ENCODE peak calls at places on chromosomes 1 and 21, in ten cellular contexts. One of them, this sample, is unnamed.
A peak's percentile ranks its signal among the peaks of the same experiment; 100 is the strongest.

GRCh38 chr1:116194592-116194991 is 83.4 kb downstream of the MAB21L3 start:
- DNase-seq in amygdala: no peak
- DNase-seq in left cardiac atrium: no peak
- DNase-seq in heart right ventricle: no peak
- DNase-seq in H9: no peak
- DNase-seq in NB4: no peak
- DNase-seq in T-helper 9 cell: no peak
- DNase-seq in NCI-H460: no peak
- DNase-seq in iris pigment epithelial cell: no peak
- DNase-seq in stimulated activated CD8-positive, alpha-beta memory T cell treated with anti-CD3 and anti-CD28 coated beads, Interleukin-15, amount 100 ng/mL, for 4 hours: no peak
- DNase-seq in this sample: no peak

GRCh38 chr1:26959270-26959669 is 998 bp downstream of the KDF1 start:
- DNase-seq in left cardiac atrium: no peak
- DNase-seq in heart right ventricle: no peak
- DNase-seq in NCI-H460: no peak
- DNase-seq in H9: no peak
- DNase-seq in amygdala: no peak
- DNase-seq in T-helper 9 cell: no peak
- DNase-seq in stimulated activated CD8-positive, alpha-beta memory T cell treated with anti-CD3 and anti-CD28 coated beads, Interleukin-15, amount 100 ng/mL, for 4 hours: no peak
- DNase-seq in NB4: no peak
- DNase-seq in iris pigment epithelial cell: no peak
- DNase-seq in this sample: no peak

GRCh38 chr1:239361403-239361802 is 25.0 kb upstream of the CHRM3 start:
- DNase-seq in iris pigment epithelial cell: peak; percentile 88
- DNase-seq in NB4: no peak
- DNase-seq in heart right ventricle: no peak
- DNase-seq in left cardiac atrium: no peak
- DNase-seq in stimulated activated CD8-positive, alpha-beta memory T cell treated with anti-CD3 and anti-CD28 coated beads, Interleukin-15, amount 100 ng/mL, for 4 hours: no peak
- DNase-seq in amygdala: no peak
- DNase-seq in T-helper 9 cell: no peak
- DNase-seq in NCI-H460: no peak
- DNase-seq in H9: no peak
- DNase-seq in this sample: no peak

GRCh38 chr1:182685186-182685585 is 799 bp upstream of the RGS8 start:
- DNase-seq in amygdala: no peak
- DNase-seq in left cardiac atrium: no peak
- DNase-seq in H9: no peak
- DNase-seq in NB4: no peak
- DNase-seq in stimulated activated CD8-positive, alpha-beta memory T cell treated with anti-CD3 and anti-CD28 coated beads, Interleukin-15, amount 100 ng/mL, for 4 hours: no peak
- DNase-seq in NCI-H460: no peak
- DNase-seq in iris pigment epithelial cell: no peak
- DNase-seq in T-helper 9 cell: no peak
- DNase-seq in heart right ventricle: no peak
- DNase-seq in this sample: no peak

GRCh38 chr1:2044510-2045319 is 5.5 kb upstream of the PRKCZ start:
- DNase-seq in heart right ventricle: peak; percentile 50
- DNase-seq in amygdala: peak; percentile 56
- DNase-seq in left cardiac atrium: peak; percentile 69
- DNase-seq in stimulated activated CD8-positive, alpha-beta memory T cell treated with anti-CD3 and anti-CD28 coated beads, Interleukin-15, amount 100 ng/mL, for 4 hours: peak; percentile 71
- DNase-seq in NB4: peak; percentile 75
- DNase-seq in iris pigment epithelial cell: peak; percentile 12
- DNase-seq in T-helper 9 cell: peak; percentile 84
- DNase-seq in NCI-H460: peak; percentile 44
- DNase-seq in H9: peak; percentile 78
- DNase-seq in this sample: peak; percentile 37

GRCh38 chr21:20971296-20971921 is 26.8 kb upstream of the NCAM2 start:
- DNase-seq in iris pigment epithelial cell: peak; percentile 56
- DNase-seq in stimulated activated CD8-positive, alpha-beta memory T cell treated with anti-CD3 and anti-CD28 coated beads, Interleukin-15, amount 100 ng/mL, for 4 hours: no peak
- DNase-seq in NB4: peak; percentile 61
- DNase-seq in H9: peak; percentile 35
- DNase-seq in T-helper 9 cell: no peak
- DNase-seq in heart right ventricle: no peak
- DNase-seq in amygdala: peak; percentile 34
- DNase-seq in left cardiac atrium: peak; percentile 51
- DNase-seq in NCI-H460: peak; percentile 46
- DNase-seq in this sample: no peak

GRCh38 chr1:203906932-203907331 is 45.5 kb downstream of the SNRPE start:
- DNase-seq in H9: no peak
- DNase-seq in NB4: peak; percentile 35
- DNase-seq in amygdala: no peak
- DNase-seq in NCI-H460: peak; percentile 69
- DNase-seq in T-helper 9 cell: no peak
- DNase-seq in stimulated activated CD8-positive, alpha-beta memory T cell treated with anti-CD3 and anti-CD28 coated beads, Interleukin-15, amount 100 ng/mL, for 4 hours: no peak
- DNase-seq in left cardiac atrium: no peak
- DNase-seq in iris pigment epithelial cell: peak; percentile 96
- DNase-seq in heart right ventricle: no peak
- DNase-seq in this sample: no peak

GRCh38 chr1:201599548-201599947 is 60.6 kb downstream of the NAV1 start:
- DNase-seq in H9: no peak
- DNase-seq in NB4: no peak
- DNase-seq in left cardiac atrium: no peak
- DNase-seq in amygdala: no peak
- DNase-seq in T-helper 9 cell: no peak
- DNase-seq in stimulated activated CD8-positive, alpha-beta memory T cell treated with anti-CD3 and anti-CD28 coated beads, Interleukin-15, amount 100 ng/mL, for 4 hours: no peak
- DNase-seq in heart right ventricle: no peak
- DNase-seq in iris pigment epithelial cell: no peak
- DNase-seq in NCI-H460: no peak
- DNase-seq in this sample: no peak

GRCh38 chr1:16076003-16076870 is 2.8 kb upstream of the FAM131C start:
- DNase-seq in stimulated activated CD8-positive, alpha-beta memory T cell treated with anti-CD3 and anti-CD28 coated beads, Interleukin-15, amount 100 ng/mL, for 4 hours: no peak
- DNase-seq in H9: no peak
- DNase-seq in left cardiac atrium: peak; percentile 80
- DNase-seq in NB4: peak; percentile 33
- DNase-seq in heart right ventricle: peak; percentile 37
- DNase-seq in NCI-H460: peak; percentile 88
- DNase-seq in T-helper 9 cell: no peak
- DNase-seq in iris pigment epithelial cell: peak; percentile 88
- DNase-seq in amygdala: no peak
- DNase-seq in this sample: peak; percentile 45

GRCh38 chr1:38997034-38997900 is 6.2 kb downstream of the AKIRIN1 start:
- DNase-seq in iris pigment epithelial cell: no peak
- DNase-seq in heart right ventricle: no peak
- DNase-seq in H9: no peak
- DNase-seq in amygdala: no peak
- DNase-seq in stimulated activated CD8-positive, alpha-beta memory T cell treated with anti-CD3 and anti-CD28 coated beads, Interleukin-15, amount 100 ng/mL, for 4 hours: no peak
- DNase-seq in T-helper 9 cell: no peak
- DNase-seq in NB4: no peak
- DNase-seq in left cardiac atrium: no peak
- DNase-seq in NCI-H460: no peak
- DNase-seq in this sample: no peak

GRCh38 chr1:209755926-209756607 is at the start of gene TRAF3IP3:
- DNase-seq in amygdala: peak; percentile 15
- DNase-seq in NCI-H460: no peak
- DNase-seq in iris pigment epithelial cell: no peak
- DNase-seq in left cardiac atrium: peak; percentile 28
- DNase-seq in stimulated activated CD8-positive, alpha-beta memory T cell treated with anti-CD3 and anti-CD28 coated beads, Interleukin-15, amount 100 ng/mL, for 4 hours: no peak
- DNase-seq in NB4: peak; percentile 95
- DNase-seq in heart right ventricle: peak; percentile 21
- DNase-seq in T-helper 9 cell: peak; percentile 55
- DNase-seq in H9: no peak
- DNase-seq in this sample: no peak

GRCh38 chr1:160416369-160416768 is 16.0 kb downstream of the VANGL2 start:
- DNase-seq in iris pigment epithelial cell: peak; percentile 31
- DNase-seq in NCI-H460: peak; percentile 33
- DNase-seq in H9: peak; percentile 71
- DNase-seq in T-helper 9 cell: no peak
- DNase-seq in heart right ventricle: no peak
- DNase-seq in stimulated activated CD8-positive, alpha-beta memory T cell treated with anti-CD3 and anti-CD28 coated beads, Interleukin-15, amount 100 ng/mL, for 4 hours: no peak
- DNase-seq in amygdala: no peak
- DNase-seq in left cardiac atrium: no peak
- DNase-seq in NB4: peak; percentile 39
- DNase-seq in this sample: no peak

GRCh38 chr21:33112670-33113596 is 43.0 kb downstream of the OLIG1 start:
- DNase-seq in NCI-H460: no peak
- DNase-seq in iris pigment epithelial cell: no peak
- DNase-seq in heart right ventricle: no peak
- DNase-seq in T-helper 9 cell: no peak
- DNase-seq in amygdala: no peak
- DNase-seq in stimulated activated CD8-positive, alpha-beta memory T cell treated with anti-CD3 and anti-CD28 coated beads, Interleukin-15, amount 100 ng/mL, for 4 hours: no peak
- DNase-seq in NB4: no peak
- DNase-seq in H9: no peak
- DNase-seq in left cardiac atrium: no peak
- DNase-seq in this sample: no peak

GRCh38 chr1:36803870-36804560 is 230.3 kb downstream of the GRIK3 start:
- DNase-seq in NB4: no peak
- DNase-seq in H9: no peak
- DNase-seq in NCI-H460: no peak
- DNase-seq in amygdala: no peak
- DNase-seq in left cardiac atrium: no peak
- DNase-seq in heart right ventricle: no peak
- DNase-seq in stimulated activated CD8-positive, alpha-beta memory T cell treated with anti-CD3 and anti-CD28 coated beads, Interleukin-15, amount 100 ng/mL, for 4 hours: no peak
- DNase-seq in iris pigment epithelial cell: no peak
- DNase-seq in T-helper 9 cell: no peak
- DNase-seq in this sample: no peak

GRCh38 chr1:16013220-16013907 is 4.5 kb downstream of the HSPB7 start:
- DNase-seq in iris pigment epithelial cell: peak; percentile 82
- DNase-seq in heart right ventricle: peak; percentile 81
- DNase-seq in amygdala: no peak
- DNase-seq in H9: peak; percentile 91
- DNase-seq in T-helper 9 cell: no peak
- DNase-seq in stimulated activated CD8-positive, alpha-beta memory T cell treated with anti-CD3 and anti-CD28 coated beads, Interleukin-15, amount 100 ng/mL, for 4 hours: peak; percentile 48
- DNase-seq in NCI-H460: no peak
- DNase-seq in left cardiac atrium: peak; percentile 82
- DNase-seq in NB4: peak; percentile 84
- DNase-seq in this sample: peak; percentile 84

GRCh38 chr1:151184211-151184610 is 5.8 kb downstream of the VPS72 start:
- DNase-seq in iris pigment epithelial cell: no peak
- DNase-seq in NCI-H460: no peak
- DNase-seq in amygdala: no peak
- DNase-seq in H9: no peak
- DNase-seq in stimulated activated CD8-positive, alpha-beta memory T cell treated with anti-CD3 and anti-CD28 coated beads, Interleukin-15, amount 100 ng/mL, for 4 hours: no peak
- DNase-seq in heart right ventricle: no peak
- DNase-seq in T-helper 9 cell: no peak
- DNase-seq in NB4: no peak
- DNase-seq in left cardiac atrium: no peak
- DNase-seq in this sample: no peak

GRCh38 chr1:226506921-226507320 is 41.6 kb upstream of the STUM start:
- DNase-seq in left cardiac atrium: no peak
- DNase-seq in NCI-H460: no peak
- DNase-seq in NB4: no peak
- DNase-seq in stimulated activated CD8-positive, alpha-beta memory T cell treated with anti-CD3 and anti-CD28 coated beads, Interleukin-15, amount 100 ng/mL, for 4 hours: no peak
- DNase-seq in T-helper 9 cell: no peak
- DNase-seq in iris pigment epithelial cell: no peak
- DNase-seq in H9: no peak
- DNase-seq in amygdala: no peak
- DNase-seq in heart right ventricle: no peak
- DNase-seq in this sample: no peak

GRCh38 chr1:115674011-115674410 is 32.2 kb downstream of the VANGL1 start:
- DNase-seq in amygdala: no peak
- DNase-seq in T-helper 9 cell: no peak
- DNase-seq in left cardiac atrium: no peak
- DNase-seq in NCI-H460: no peak
- DNase-seq in stimulated activated CD8-positive, alpha-beta memory T cell treated with anti-CD3 and anti-CD28 coated beads, Interleukin-15, amount 100 ng/mL, for 4 hours: no peak
- DNase-seq in NB4: no peak
- DNase-seq in iris pigment epithelial cell: no peak
- DNase-seq in heart right ventricle: no peak
- DNase-seq in H9: no peak
- DNase-seq in this sample: no peak

GRCh38 chr1:215863796-215864195 is 296.7 kb downstream of the KCTD3 start:
- DNase-seq in NCI-H460: no peak
- DNase-seq in heart right ventricle: no peak
- DNase-seq in T-helper 9 cell: no peak
- DNase-seq in left cardiac atrium: no peak
- DNase-seq in iris pigment epithelial cell: no peak
- DNase-seq in amygdala: no peak
- DNase-seq in NB4: peak; percentile 16
- DNase-seq in H9: no peak
- DNase-seq in stimulated activated CD8-positive, alpha-beta memory T cell treated with anti-CD3 and anti-CD28 coated beads, Interleukin-15, amount 100 ng/mL, for 4 hours: no peak
- DNase-seq in this sample: no peak

GRCh38 chr1:1788136-1788535 is 9.9 kb upstream of the NADK start:
- DNase-seq in T-helper 9 cell: no peak
- DNase-seq in left cardiac atrium: no peak
- DNase-seq in stimulated activated CD8-positive, alpha-beta memory T cell treated with anti-CD3 and anti-CD28 coated beads, Interleukin-15, amount 100 ng/mL, for 4 hours: no peak
- DNase-seq in heart right ventricle: no peak
- DNase-seq in NB4: peak; percentile 54
- DNase-seq in amygdala: peak; percentile 30
- DNase-seq in NCI-H460: no peak
- DNase-seq in H9: no peak
- DNase-seq in iris pigment epithelial cell: no peak
- DNase-seq in this sample: no peak

GRCh38 chr1:200409203-200409760 is 554 bp downstream of the ZNF281 start:
- DNase-seq in left cardiac atrium: peak; percentile 44
- DNase-seq in NB4: peak; percentile 61
- DNase-seq in stimulated activated CD8-positive, alpha-beta memory T cell treated with anti-CD3 and anti-CD28 coated beads, Interleukin-15, amount 100 ng/mL, for 4 hours: peak; percentile 7
- DNase-seq in H9: peak; percentile 46
- DNase-seq in heart right ventricle: peak; percentile 39
- DNase-seq in T-helper 9 cell: peak; percentile 31
- DNase-seq in iris pigment epithelial cell: peak; percentile 61
- DNase-seq in amygdala: peak; percentile 12
- DNase-seq in NCI-H460: no peak
- DNase-seq in this sample: peak; percentile 29

GRCh38 chr1:14648931-14649860 is 50.7 kb downstream of the KAZN start:
- DNase-seq in H9: no peak
- DNase-seq in NB4: no peak
- DNase-seq in heart right ventricle: no peak
- DNase-seq in iris pigment epithelial cell: no peak
- DNase-seq in amygdala: no peak
- DNase-seq in stimulated activated CD8-positive, alpha-beta memory T cell treated with anti-CD3 and anti-CD28 coated beads, Interleukin-15, amount 100 ng/mL, for 4 hours: no peak
- DNase-seq in left cardiac atrium: no peak
- DNase-seq in T-helper 9 cell: no peak
- DNase-seq in NCI-H460: no peak
- DNase-seq in this sample: no peak

GRCh38 chr1:164369698-164370365 is 189.2 kb upstream of the PBX1 start:
- DNase-seq in iris pigment epithelial cell: no peak
- DNase-seq in T-helper 9 cell: no peak
- DNase-seq in amygdala: no peak
- DNase-seq in heart right ventricle: no peak
- DNase-seq in H9: no peak
- DNase-seq in NCI-H460: no peak
- DNase-seq in left cardiac atrium: no peak
- DNase-seq in NB4: no peak
- DNase-seq in stimulated activated CD8-positive, alpha-beta memory T cell treated with anti-CD3 and anti-CD28 coated beads, Interleukin-15, amount 100 ng/mL, for 4 hours: no peak
- DNase-seq in this sample: no peak

GRCh38 chr1:82423174-82423815 is 622.6 kb downstream of the ADGRL2 start:
- DNase-seq in H9: no peak
- DNase-seq in iris pigment epithelial cell: no peak
- DNase-seq in NB4: no peak
- DNase-seq in left cardiac atrium: no peak
- DNase-seq in NCI-H460: no peak
- DNase-seq in T-helper 9 cell: no peak
- DNase-seq in heart right ventricle: no peak
- DNase-seq in stimulated activated CD8-positive, alpha-beta memory T cell treated with anti-CD3 and anti-CD28 coated beads, Interleukin-15, amount 100 ng/mL, for 4 hours: no peak
- DNase-seq in amygdala: no peak
- DNase-seq in this sample: no peak

GRCh38 chr1:87572891-87573290 is 244.2 kb downstream of the LMO4 start:
- DNase-seq in left cardiac atrium: no peak
- DNase-seq in heart right ventricle: no peak
- DNase-seq in NB4: no peak
- DNase-seq in H9: no peak
- DNase-seq in amygdala: no peak
- DNase-seq in NCI-H460: no peak
- DNase-seq in stimulated activated CD8-positive, alpha-beta memory T cell treated with anti-CD3 and anti-CD28 coated beads, Interleukin-15, amount 100 ng/mL, for 4 hours: no peak
- DNase-seq in iris pigment epithelial cell: no peak
- DNase-seq in T-helper 9 cell: no peak
- DNase-seq in this sample: no peak

GRCh38 chr1:80919426-80919825 is 881.3 kb upstream of the ADGRL2 start:
- DNase-seq in heart right ventricle: no peak
- DNase-seq in stimulated activated CD8-positive, alpha-beta memory T cell treated with anti-CD3 and anti-CD28 coated beads, Interleukin-15, amount 100 ng/mL, for 4 hours: no peak
- DNase-seq in NB4: no peak
- DNase-seq in iris pigment epithelial cell: no peak
- DNase-seq in T-helper 9 cell: no peak
- DNase-seq in H9: no peak
- DNase-seq in left cardiac atrium: no peak
- DNase-seq in NCI-H460: no peak
- DNase-seq in amygdala: no peak
- DNase-seq in this sample: no peak

GRCh38 chr1:100538935-100539835 is 1.2 kb downstream of the GPR88 start:
- DNase-seq in heart right ventricle: no peak
- DNase-seq in H9: peak; percentile 66
- DNase-seq in amygdala: no peak
- DNase-seq in stimulated activated CD8-positive, alpha-beta memory T cell treated with anti-CD3 and anti-CD28 coated beads, Interleukin-15, amount 100 ng/mL, for 4 hours: peak; percentile 7
- DNase-seq in iris pigment epithelial cell: peak; percentile 10
- DNase-seq in NCI-H460: no peak
- DNase-seq in left cardiac atrium: peak; percentile 29
- DNase-seq in T-helper 9 cell: no peak
- DNase-seq in NB4: peak; percentile 61
- DNase-seq in this sample: no peak

This sample was measured in gastrocnemius medialis.